ENCODE peak calls at places on chromosomes 12 and 14, in seven cellular contexts. One of them, this sample, is unnamed.

GRCh38 chr12:64801381-64801780 is 23.1 kb upstream of the TBC1D30 start:
- DNase-seq in stomach: no peak
- DNase-seq in iris pigment epithelial cell: no peak
- DNase-seq in colonic mucosa: no peak
- DNase-seq in fibroblast of lung: peak
- DNase-seq in progenitor cell of endocrine pancreas: no peak
- DNase-seq in ELR: peak
- DNase-seq in this sample: no peak

GRCh38 chr12:95179011-95179410 is 38.3 kb downstream of the FGD6 start:
- DNase-seq in stomach: no peak
- DNase-seq in iris pigment epithelial cell: no peak
- DNase-seq in colonic mucosa: no peak
- DNase-seq in fibroblast of lung: no peak
- DNase-seq in progenitor cell of endocrine pancreas: no peak
- DNase-seq in ELR: no peak
- DNase-seq in this sample: no peak

GRCh38 chr12:3809357-3810015 is 56.6 kb upstream of the CRACR2A start:
- DNase-seq in stomach: no peak
- DNase-seq in iris pigment epithelial cell: peak
- DNase-seq in colonic mucosa: no peak
- DNase-seq in fibroblast of lung: no peak
- DNase-seq in progenitor cell of endocrine pancreas: no peak
- DNase-seq in ELR: no peak
- DNase-seq in this sample: no peak

GRCh38 chr12:5593056-5593455 is 161.1 kb downstream of the NTF3 start:
- DNase-seq in stomach: no peak
- DNase-seq in iris pigment epithelial cell: no peak
- DNase-seq in colonic mucosa: no peak
- DNase-seq in fibroblast of lung: no peak
- DNase-seq in progenitor cell of endocrine pancreas: no peak
- DNase-seq in ELR: peak
- DNase-seq in this sample: no peak

GRCh38 chr12:87511371-87511770 is 517.8 kb downstream of the C12orf50 start:
- DNase-seq in stomach: no peak
- DNase-seq in iris pigment epithelial cell: peak
- DNase-seq in colonic mucosa: no peak
- DNase-seq in fibroblast of lung: no peak
- DNase-seq in progenitor cell of endocrine pancreas: no peak
- DNase-seq in ELR: no peak
- DNase-seq in this sample: no peak

GRCh38 chr12:17609152-17609551 is 480.8 kb downstream of the RERGL start:
- DNase-seq in stomach: no peak
- DNase-seq in iris pigment epithelial cell: no peak
- DNase-seq in colonic mucosa: no peak
- DNase-seq in fibroblast of lung: no peak
- DNase-seq in progenitor cell of endocrine pancreas: no peak
- DNase-seq in ELR: peak
- DNase-seq in this sample: no peak

GRCh38 chr14:100738704-100739131 is 12.0 kb downstream of the DLK1 start:
- DNase-seq in stomach: no peak
- DNase-seq in iris pigment epithelial cell: no peak
- DNase-seq in colonic mucosa: no peak
- DNase-seq in fibroblast of lung: no peak
- DNase-seq in progenitor cell of endocrine pancreas: no peak
- DNase-seq in ELR: no peak
- DNase-seq in this sample: no peak

GRCh38 chr14:94028450-94028826 is 2.3 kb downstream of the OTUB2 start:
- DNase-seq in stomach: no peak
- DNase-seq in iris pigment epithelial cell: no peak
- DNase-seq in colonic mucosa: no peak
- DNase-seq in fibroblast of lung: no peak
- DNase-seq in progenitor cell of endocrine pancreas: no peak
- DNase-seq in ELR: peak
- DNase-seq in this sample: no peak

GRCh38 chr12:96247567-96247962 is 53.4 kb downstream of the ELK3 start:
- DNase-seq in stomach: no peak
- DNase-seq in iris pigment epithelial cell: no peak
- DNase-seq in colonic mucosa: no peak
- DNase-seq in fibroblast of lung: peak
- DNase-seq in progenitor cell of endocrine pancreas: no peak
- DNase-seq in ELR: peak
- DNase-seq in this sample: no peak

GRCh38 chr12:96190403-96191170 is 3.6 kb upstream of the ELK3 start:
- DNase-seq in stomach: no peak
- DNase-seq in iris pigment epithelial cell: no peak
- DNase-seq in colonic mucosa: no peak
- DNase-seq in fibroblast of lung: no peak
- DNase-seq in progenitor cell of endocrine pancreas: no peak
- DNase-seq in ELR: peak
- DNase-seq in this sample: no peak

GRCh38 chr12:113463746-113464743 is 7.6 kb downstream of the LHX5 start:
- DNase-seq in stomach: no peak
- DNase-seq in iris pigment epithelial cell: no peak
- DNase-seq in colonic mucosa: no peak
- DNase-seq in fibroblast of lung: no peak
- DNase-seq in progenitor cell of endocrine pancreas: no peak
- DNase-seq in ELR: no peak
- DNase-seq in this sample: no peak

GRCh38 chr12:67048371-67048770 is 220.8 kb upstream of the CAND1 start:
- DNase-seq in stomach: no peak
- DNase-seq in iris pigment epithelial cell: no peak
- DNase-seq in colonic mucosa: no peak
- DNase-seq in fibroblast of lung: no peak
- DNase-seq in progenitor cell of endocrine pancreas: no peak
- DNase-seq in ELR: peak
- DNase-seq in this sample: no peak

GRCh38 chr14:77909911-77910310 is 110.0 kb downstream of the ADCK1 start:
- DNase-seq in stomach: no peak
- DNase-seq in iris pigment epithelial cell: no peak
- DNase-seq in colonic mucosa: no peak
- DNase-seq in fibroblast of lung: no peak
- DNase-seq in progenitor cell of endocrine pancreas: no peak
- DNase-seq in ELR: no peak
- DNase-seq in this sample: no peak

GRCh38 chr12:123363743-123364531 is 710 bp downstream of the SBNO1 start:
- DNase-seq in stomach: peak
- DNase-seq in iris pigment epithelial cell: no peak
- DNase-seq in colonic mucosa: peak
- DNase-seq in fibroblast of lung: no peak
- DNase-seq in progenitor cell of endocrine pancreas: peak
- DNase-seq in ELR: peak
- DNase-seq in this sample: no peak

GRCh38 chr14:57865450-57866198 is at the start of gene SLC35F4:
- DNase-seq in stomach: no peak
- DNase-seq in iris pigment epithelial cell: peak
- DNase-seq in colonic mucosa: no peak
- DNase-seq in fibroblast of lung: no peak
- DNase-seq in progenitor cell of endocrine pancreas: peak
- DNase-seq in ELR: no peak
- DNase-seq in this sample: no peak

GRCh38 chr14:55336691-55337090 is 65.5 kb downstream of the FBXO34 start:
- DNase-seq in stomach: no peak
- DNase-seq in iris pigment epithelial cell: no peak
- DNase-seq in colonic mucosa: no peak
- DNase-seq in fibroblast of lung: no peak
- DNase-seq in progenitor cell of endocrine pancreas: no peak
- DNase-seq in ELR: no peak
- DNase-seq in this sample: no peak

GRCh38 chr12:50788562-50788961 is 24.7 kb downstream of the ATF1 start:
- DNase-seq in stomach: no peak
- DNase-seq in iris pigment epithelial cell: peak
- DNase-seq in colonic mucosa: no peak
- DNase-seq in fibroblast of lung: peak
- DNase-seq in progenitor cell of endocrine pancreas: no peak
- DNase-seq in ELR: peak
- DNase-seq in this sample: no peak

GRCh38 chr12:16165506-16165905 is 112.0 kb downstream of the SLC15A5 start:
- DNase-seq in stomach: peak
- DNase-seq in iris pigment epithelial cell: peak
- DNase-seq in colonic mucosa: peak
- DNase-seq in fibroblast of lung: peak
- DNase-seq in progenitor cell of endocrine pancreas: no peak
- DNase-seq in ELR: peak
- DNase-seq in this sample: no peak

GRCh38 chr14:70663707-70664179 is 22.0 kb downstream of the TTC9 start:
- DNase-seq in stomach: no peak
- DNase-seq in iris pigment epithelial cell: peak
- DNase-seq in colonic mucosa: no peak
- DNase-seq in fibroblast of lung: peak
- DNase-seq in progenitor cell of endocrine pancreas: no peak
- DNase-seq in ELR: no peak
- DNase-seq in this sample: no peak

GRCh38 chr12:10189653-10190052 is 10.8 kb downstream of the TMEM52B start:
- DNase-seq in stomach: no peak
- DNase-seq in iris pigment epithelial cell: peak
- DNase-seq in colonic mucosa: no peak
- DNase-seq in fibroblast of lung: peak
- DNase-seq in progenitor cell of endocrine pancreas: no peak
- DNase-seq in ELR: no peak
- DNase-seq in this sample: no peak

GRCh38 chr14:30573203-30573814 is 14.4 kb downstream of the G2E3 start:
- DNase-seq in stomach: no peak
- DNase-seq in iris pigment epithelial cell: peak
- DNase-seq in colonic mucosa: no peak
- DNase-seq in fibroblast of lung: peak
- DNase-seq in progenitor cell of endocrine pancreas: no peak
- DNase-seq in ELR: peak
- DNase-seq in this sample: peak

GRCh38 chr12:67916266-67916970 is 72.8 kb upstream of the IFNG-AS1 start:
- DNase-seq in stomach: no peak
- DNase-seq in iris pigment epithelial cell: no peak
- DNase-seq in colonic mucosa: no peak
- DNase-seq in fibroblast of lung: no peak
- DNase-seq in progenitor cell of endocrine pancreas: no peak
- DNase-seq in ELR: peak
- DNase-seq in this sample: no peak

GRCh38 chr12:129520736-129521135 is 383.1 kb downstream of the TMEM132D start:
- DNase-seq in stomach: no peak
- DNase-seq in iris pigment epithelial cell: peak
- DNase-seq in colonic mucosa: no peak
- DNase-seq in fibroblast of lung: no peak
- DNase-seq in progenitor cell of endocrine pancreas: no peak
- DNase-seq in ELR: no peak
- DNase-seq in this sample: no peak

GRCh38 chr12:49962861-49963765 is 1.4 kb downstream of the AQP5 start:
- DNase-seq in stomach: peak
- DNase-seq in iris pigment epithelial cell: no peak
- DNase-seq in colonic mucosa: peak
- DNase-seq in fibroblast of lung: no peak
- DNase-seq in progenitor cell of endocrine pancreas: no peak
- DNase-seq in ELR: no peak
- DNase-seq in this sample: no peak

GRCh38 chr12:16361142-16361783 is 13.8 kb downstream of the MGST1 start:
- DNase-seq in stomach: no peak
- DNase-seq in iris pigment epithelial cell: no peak
- DNase-seq in colonic mucosa: peak
- DNase-seq in fibroblast of lung: no peak
- DNase-seq in progenitor cell of endocrine pancreas: no peak
- DNase-seq in ELR: no peak
- DNase-seq in this sample: no peak

GRCh38 chr12:11568155-11568761 is 81.2 kb upstream of the ETV6 start:
- DNase-seq in stomach: no peak
- DNase-seq in iris pigment epithelial cell: no peak
- DNase-seq in colonic mucosa: no peak
- DNase-seq in fibroblast of lung: no peak
- DNase-seq in progenitor cell of endocrine pancreas: no peak
- DNase-seq in ELR: no peak
- DNase-seq in this sample: no peak

GRCh38 chr12:120457133-120457532 is 10.9 kb downstream of the GATC start:
- DNase-seq in stomach: no peak
- DNase-seq in iris pigment epithelial cell: no peak
- DNase-seq in colonic mucosa: no peak
- DNase-seq in fibroblast of lung: no peak
- DNase-seq in progenitor cell of endocrine pancreas: no peak
- DNase-seq in ELR: peak
- DNase-seq in this sample: no peak

GRCh38 chr12:124654666-124655316 is 87.4 kb upstream of the NCOR2 start:
- DNase-seq in stomach: peak
- DNase-seq in iris pigment epithelial cell: no peak
- DNase-seq in colonic mucosa: no peak
- DNase-seq in fibroblast of lung: no peak
- DNase-seq in progenitor cell of endocrine pancreas: no peak
- DNase-seq in ELR: no peak
- DNase-seq in this sample: no peak

GRCh38 chr12:108701779-108702435 is 29.4 kb downstream of the CORO1C start:
- DNase-seq in stomach: no peak
- DNase-seq in iris pigment epithelial cell: peak
- DNase-seq in colonic mucosa: no peak
- DNase-seq in fibroblast of lung: no peak
- DNase-seq in progenitor cell of endocrine pancreas: no peak
- DNase-seq in ELR: no peak
- DNase-seq in this sample: no peak

GRCh38 chr12:78698747-78699146 is 165.8 kb upstream of the SYT1 start:
- DNase-seq in stomach: no peak
- DNase-seq in iris pigment epithelial cell: peak
- DNase-seq in colonic mucosa: no peak
- DNase-seq in fibroblast of lung: no peak
- DNase-seq in progenitor cell of endocrine pancreas: no peak
- DNase-seq in ELR: peak
- DNase-seq in this sample: no peak

GRCh38 chr12:15563683-15564082 is 225.5 kb downstream of the EPS8 start:
- DNase-seq in stomach: no peak
- DNase-seq in iris pigment epithelial cell: peak
- DNase-seq in colonic mucosa: peak
- DNase-seq in fibroblast of lung: peak
- DNase-seq in progenitor cell of endocrine pancreas: no peak
- DNase-seq in ELR: peak
- DNase-seq in this sample: peak

GRCh38 chr12:89947437-89948265 is 239.0 kb upstream of the ATP2B1 start:
- DNase-seq in stomach: no peak
- DNase-seq in iris pigment epithelial cell: peak
- DNase-seq in colonic mucosa: no peak
- DNase-seq in fibroblast of lung: peak
- DNase-seq in progenitor cell of endocrine pancreas: no peak
- DNase-seq in ELR: peak
- DNase-seq in this sample: peak